ENCODE peak calls at places on chromosome 14, in five cellular contexts. D is AG04450; N is CD8-positive, alpha-beta T cell; J is GM23338; L is HCT116. W is an unnamed sample.

GRCh38 chr14:85762523-85762922 is 232.6 kb downstream of the FLRT2 start:
- DNase-seq in D (no peak), N (no peak), J (no peak), L (no peak), W (no peak)

GRCh38 chr14:95471526-95472304 is 44.7 kb downstream of the SYNE3 start:
- DNase-seq in D (no peak), N (no peak), J (no peak), L (no peak), W (no peak)

GRCh38 chr14:95253039-95253620 is 66.6 kb downstream of the CLMN start:
- DNase-seq in D (no peak), N (no peak), J (no peak), L (no peak), W (no peak)

GRCh38 chr14:49702725-49703124 is 9.8 kb downstream of the KLHDC1 start:
- DNase-seq in D (no peak), N (no peak), J (no peak), L (no peak), W (no peak)

GRCh38 chr14:26199096-26199495 is 398.7 kb downstream of the NOVA1 start:
- DNase-seq in D (no peak), N (no peak), J (no peak), L (no peak), W (no peak)

GRCh38 chr14:99862111-99862510 is 68.9 kb downstream of the EML1 start:
- DNase-seq in D (no peak), N (no peak), J (no peak), L (no peak), W (no peak)

GRCh38 chr14:75277796-75278421 is 719 bp upstream of the FOS start:
- DNase-seq in D (no peak), N (peak), J (no peak), L (no peak), W (no peak)

GRCh38 chr14:64880382-64881121 is 845 bp upstream of the SPTB start:
- DNase-seq in D (no peak), N (peak), J (peak), L (peak), W (peak)

GRCh38 chr14:64956697-64957412 is 14.3 kb upstream of the GPX2 start:
- DNase-seq in D (no peak), N (no peak), J (no peak), L (no peak), W (no peak)

GRCh38 chr14:54627718-54628345 is 60.9 kb downstream of the SAMD4A start:
- DNase-seq in D (no peak), N (no peak), J (peak), L (no peak), W (peak)

GRCh38 chr14:61395115-61395725 is 73.8 kb downstream of the PRKCH start:
- DNase-seq in D (no peak), N (peak), J (no peak), L (no peak), W (no peak)

GRCh38 chr14:86057018-86057667 is 527.2 kb downstream of the FLRT2 start:
- DNase-seq in D (no peak), N (peak), J (peak), L (no peak), W (peak)

GRCh38 chr14:23573384-23573783 is 5.2 kb downstream of the JPH4 start:
- DNase-seq in D (no peak), N (no peak), J (no peak), L (no peak), W (no peak)

GRCh38 chr14:65239143-65239672 is 136.9 kb upstream of the MAX start:
- DNase-seq in D (no peak), N (no peak), J (no peak), L (no peak), W (peak)

DNA sequence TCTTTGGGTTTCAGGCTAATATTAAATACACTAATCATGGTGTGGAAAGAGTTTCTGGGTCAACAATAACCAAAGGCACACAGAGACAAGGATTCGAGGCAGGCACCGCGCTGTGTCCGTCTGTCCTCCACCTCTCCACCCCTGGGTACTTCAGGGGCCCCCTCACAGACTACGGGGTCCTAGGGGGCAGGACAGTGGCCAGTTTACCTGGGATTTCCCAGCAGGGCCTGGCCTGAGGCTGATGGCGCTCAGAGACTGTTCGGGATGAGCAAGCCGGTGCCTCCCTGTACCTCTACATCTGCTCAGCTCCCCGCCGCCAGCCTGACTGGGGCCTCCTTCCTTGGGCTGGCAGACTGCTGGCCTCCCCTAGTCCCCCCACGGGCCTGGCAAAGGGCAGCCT is 18.1 kb upstream of the EIF5 start:
- DNase-seq in D (no peak), N (no peak), J (no peak), L (no peak), W (no peak)
- H3K27ac ChIP-seq in D (no peak), N (no peak), J (no peak), L (no peak), W (no peak)

GRCh38 chr14:105475269-105475915 is 771 bp downstream of the CRIP2 start:
- DNase-seq in D (no peak), N (no peak), J (peak), L (no peak), W (no peak)
- H3K4me3 ChIP-seq in D (peak), N (peak), J (peak), L (peak), W (peak)

DNA sequence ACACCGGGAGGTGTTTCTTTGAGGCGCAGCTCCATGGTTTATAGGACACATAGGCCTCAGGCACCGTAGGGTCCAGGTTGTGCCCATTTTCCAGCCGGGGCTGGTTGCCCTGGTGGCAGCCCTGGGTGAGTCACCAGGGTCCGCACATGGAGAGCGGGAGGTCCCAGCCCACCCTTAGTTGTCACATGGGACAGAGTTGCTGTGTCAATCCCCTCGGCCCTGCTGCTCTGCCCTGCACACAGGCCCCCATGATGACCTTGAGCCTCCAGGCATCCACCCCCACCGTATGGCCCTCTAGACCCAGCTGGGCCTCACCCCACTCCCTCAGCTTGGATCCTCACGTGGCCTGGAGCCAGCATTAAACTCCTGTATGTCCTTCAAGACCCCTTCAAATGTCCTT is 7.7 kb downstream of the TRMT61A start:
- DNase-seq in D (no peak), N (no peak), J (no peak), L (no peak), W (no peak)
- H3K27ac ChIP-seq in D (no peak), N (no peak), J (no peak), L (no peak), W (no peak)

GRCh38 chr14:105061428-105062047 is 3.7 kb downstream of the GPR132 start:
- DNase-seq in D (no peak), N (peak), J (no peak), L (no peak), W (no peak)
- H3K4me3 ChIP-seq in D (no peak), N (peak), J (no peak), L (no peak), W (no peak)

GRCh38 chr14:59325906-59326305 is 137.4 kb downstream of the DAAM1 start:
- DNase-seq in D (no peak), N (no peak), J (no peak), L (no peak), W (peak)
- H3K27ac ChIP-seq in D (no peak), N (no peak), J (no peak), L (no peak), W (no peak)

DNA sequence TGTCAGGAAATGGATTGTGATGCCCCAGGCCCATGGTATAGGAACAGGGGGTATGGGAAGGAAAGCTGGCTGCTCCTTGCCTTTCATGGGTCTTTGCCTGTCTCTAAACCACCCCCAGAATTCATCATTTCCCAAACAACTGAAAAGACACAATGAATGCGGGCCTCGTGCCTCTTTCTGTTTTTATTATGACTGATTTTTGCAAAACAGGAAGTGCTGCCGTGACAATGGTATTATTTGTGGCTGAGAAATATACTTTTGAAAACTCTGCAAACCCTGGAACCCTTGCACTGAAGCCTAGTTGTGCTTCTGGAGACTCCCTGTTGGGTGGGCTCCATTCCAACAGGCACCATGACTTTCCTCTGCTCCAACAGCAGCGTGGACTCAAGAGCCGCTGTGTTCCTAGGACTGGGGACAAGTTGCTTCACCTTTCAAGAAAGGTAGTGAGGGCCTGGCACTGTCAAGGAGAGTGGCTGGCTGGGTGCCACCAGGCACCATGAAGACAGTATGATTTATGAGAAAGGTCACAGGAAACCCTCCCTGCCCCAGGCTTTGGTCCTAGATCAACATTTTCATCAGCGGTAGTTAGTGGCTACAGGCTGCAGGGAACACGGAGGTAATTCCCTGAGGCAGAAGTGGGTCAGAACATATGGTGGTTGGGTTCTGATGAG is 4.8 kb upstream of the DGLUCY start:
- DNase-seq in D (no peak), N (peak), J (no peak), L (no peak), W (no peak)
- H3K4me3 ChIP-seq in D (no peak), N (no peak), J (no peak), L (no peak), W (no peak)

DNA sequence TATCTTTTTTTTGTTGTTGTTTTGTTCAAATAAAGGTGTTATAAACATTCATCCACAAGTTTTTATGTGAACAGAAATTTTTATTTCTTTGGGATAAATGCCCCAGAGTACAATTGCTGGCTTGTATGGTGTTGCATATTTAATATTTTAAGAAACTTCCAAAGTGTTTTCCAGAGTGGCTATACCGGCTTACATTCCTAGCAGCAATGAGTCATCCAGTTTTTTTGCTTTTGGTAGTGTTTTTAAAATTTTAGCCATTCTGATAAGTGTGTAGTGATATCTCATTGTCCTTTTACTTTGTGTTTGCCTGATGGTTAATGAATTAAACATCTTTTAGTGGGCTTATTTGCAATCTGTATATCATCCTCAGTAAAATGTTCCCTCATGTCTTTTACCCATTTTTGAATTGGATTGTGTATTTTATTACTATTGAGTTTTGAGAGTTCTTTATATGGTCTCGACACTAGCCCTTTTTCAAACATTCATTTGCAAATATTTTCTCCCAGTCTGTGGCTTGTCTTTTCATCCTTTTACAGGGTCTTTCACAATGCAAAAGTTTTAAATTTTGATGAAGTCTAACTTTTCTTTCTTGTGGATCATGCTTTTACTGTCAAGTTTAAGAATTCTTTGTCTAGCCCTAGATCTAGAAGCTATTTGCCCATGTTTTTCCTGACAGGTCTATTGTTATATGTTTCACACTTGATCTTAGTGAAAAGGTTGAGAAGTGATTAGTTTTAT is 29.5 kb downstream of the PPP4R4 start:
- DNase-seq in D (no peak), N (no peak), J (no peak), L (no peak), W (no peak)
- H3K27ac ChIP-seq in D (no peak), N (no peak), J (no peak), L (no peak), W (no peak)